ENCODE peak calls at places on chromosomes 11 and 22, in nine cellular contexts. F, X, D, V, E, T, P, B and K are unnamed samples. For H3K9me3, the result is how much of the 10 kb centered on the place peaks cover.

GRCh38 chr11:6319879-6320410 is 356 bp downstream of the CAVIN3 start:
- DNase-seq in F (peak), X (peak), D (no peak), V (peak), E (peak), T (peak), P (no peak), B (peak), K (peak)

GRCh38 chr11:128763224-128763623 is 69.4 kb downstream of the FLI1 start:
- DNase-seq in F (no peak), X (no peak), D (no peak), V (no peak), E (no peak), T (no peak), P (no peak), B (no peak), K (no peak)

GRCh38 chr11:121649798-121650197 is 197.0 kb upstream of the SORL1-AS1 start:
- DNase-seq in F (no peak), X (peak), D (no peak), V (no peak), E (no peak), T (no peak), P (no peak), B (no peak), K (no peak)

GRCh38 chr11:7512525-7513209 is 1.1 kb upstream of the PPFIBP2 start:
- DNase-seq in F (peak), X (peak), D (no peak), V (no peak), E (peak), T (peak), P (peak), B (peak), K (peak)

GRCh38 chr22:28146401-28147304 is 227.6 kb upstream of the PITPNB start:
- DNase-seq in F (no peak), X (no peak), D (no peak), V (no peak), E (no peak), T (no peak), P (no peak), B (no peak), K (no peak)

GRCh38 chr11:73760066-73760679 is 701 bp downstream of the RAB6A start:
- DNase-seq in F (peak), X (peak), D (no peak), V (peak), E (peak), T (peak), P (peak), B (peak), K (peak)

GRCh38 chr11:117187007-117187406 is 8.5 kb downstream of the SIDT2 start:
- DNase-seq in F (peak), X (no peak), D (no peak), V (no peak), E (no peak), T (no peak), P (no peak), B (peak), K (peak)

GRCh38 chr11:75797796-75798195 is 17.2 kb upstream of the UVRAG start:
- DNase-seq in F (no peak), X (no peak), D (no peak), V (no peak), E (no peak), T (no peak), P (no peak), B (no peak), K (no peak)

GRCh38 chr11:720642-721346 is 14.8 kb downstream of the EPS8L2 start:
- DNase-seq in F (peak), X (no peak), D (no peak), V (peak), E (no peak), T (peak), P (no peak), B (peak), K (no peak)

GRCh38 chr22:36197065-36197440 is 4.6 kb downstream of the APOL4 start:
- DNase-seq in F (peak), X (peak), D (no peak), V (peak), E (peak), T (peak), P (no peak), B (no peak), K (peak)

GRCh38 chr11:13126430-13126829 is 117.3 kb downstream of the RASSF10 start:
- DNase-seq in F (no peak), X (peak), D (no peak), V (no peak), E (no peak), T (no peak), P (no peak), B (no peak), K (no peak)

GRCh38 chr11:86676533-86677154 is 4.2 kb upstream of the ME3 start:
- DNase-seq in F (peak), X (no peak), D (no peak), V (peak), E (no peak), T (no peak), P (no peak), B (no peak), K (no peak)

GRCh38 chr22:31243339-31244043 is 31.4 kb downstream of the LIMK2 start:
- DNase-seq in F (no peak), X (no peak), D (no peak), V (no peak), E (peak), T (no peak), P (no peak), B (no peak), K (no peak)

GRCh38 chr11:74417379-74417804 is 19.2 kb upstream of the PGM2L1 start:
- DNase-seq in F (no peak), X (peak), D (peak), V (no peak), E (no peak), T (no peak), P (peak), B (no peak), K (no peak)

GRCh38 chr11:119892311-119892808 is 163.4 kb upstream of the NECTIN1 start:
- DNase-seq in F (peak), X (no peak), D (no peak), V (peak), E (no peak), T (no peak), P (no peak), B (no peak), K (no peak)

GRCh38 chr11:129639300-129639699 is 176.3 kb upstream of the TMEM45B start:
- DNase-seq in F (no peak), X (peak), D (no peak), V (no peak), E (peak), T (no peak), P (no peak), B (no peak), K (no peak)

GRCh38 chr11:35711173-35711910 is 48.8 kb downstream of the TRIM44 start:
- DNase-seq in F (no peak), X (no peak), D (no peak), V (no peak), E (no peak), T (no peak), P (no peak), B (no peak), K (no peak)

GRCh38 chr11:83438438-83438837 is 152.3 kb upstream of the CCDC90B start:
- DNase-seq in F (no peak), X (no peak), D (no peak), V (no peak), E (no peak), T (no peak), P (no peak), B (no peak), K (no peak)

GRCh38 chr11:2375341-2375853 is 1.7 kb upstream of the CD81 start:
- DNase-seq in F (peak), X (no peak), D (no peak), V (no peak), E (no peak), T (no peak), P (no peak), B (peak), K (no peak)

GRCh38 chr22:36055376-36056310 is 27.0 kb upstream of the RBFOX2 start:
- DNase-seq in F (no peak), X (no peak), D (no peak), V (no peak), E (no peak), T (no peak), P (no peak), B (no peak), K (no peak)

GRCh38 chr11:94142308-94143277 is 14.0 kb downstream of the PANX1 start:
- DNase-seq in F (no peak), X (peak), D (no peak), V (no peak), E (peak), T (no peak), P (no peak), B (no peak), K (no peak)

GRCh38 chr11:71089571-71089970 is 162.8 kb downstream of the SHANK2 start:
- DNase-seq in F (no peak), X (no peak), D (no peak), V (no peak), E (no peak), T (no peak), P (no peak), B (no peak), K (no peak)

GRCh38 chr11:44028816-44029506 is 18.8 kb upstream of the ACCSL start:
- DNase-seq in F (no peak), X (no peak), D (no peak), V (no peak), E (no peak), T (no peak), P (no peak), B (no peak), K (no peak)

GRCh38 chr11:36030707-36031365 is 87.0 kb downstream of the LDLRAD3 start:
- DNase-seq in F (no peak), X (peak), D (no peak), V (no peak), E (no peak), T (no peak), P (no peak), B (no peak), K (no peak)

GRCh38 chr11:119414321-119414720 is 8.7 kb downstream of the THY1 start:
- DNase-seq in F (no peak), X (no peak), D (no peak), V (no peak), E (no peak), T (no peak), P (no peak), B (no peak), K (no peak)

GRCh38 chr11:113289341-113290187 is 24.8 kb upstream of the TTC12 start:
- DNase-seq in F (peak), X (peak), D (peak), V (peak), E (peak), T (peak), P (peak), B (peak), K (peak)

GRCh38 chr22:47194476-47195155 is 432.2 kb downstream of the TBC1D22A start:
- DNase-seq in F (no peak), X (no peak), D (no peak), V (no peak), E (no peak), T (no peak), P (no peak), B (no peak), K (no peak)

GRCh38 chr22:47191630-47192105 is 429.2 kb downstream of the TBC1D22A start:
- DNase-seq in F (no peak), X (no peak), D (no peak), V (no peak), E (no peak), T (no peak), P (no peak), B (no peak), K (no peak)

GRCh38 chr22:47193606-47194316 is 431.3 kb downstream of the TBC1D22A start:
- DNase-seq in F (no peak), X (no peak), D (no peak), V (no peak), E (no peak), T (no peak), P (no peak), B (no peak), K (no peak)

GRCh38 chr22:47192106-47192650 is 429.7 kb downstream of the TBC1D22A start:
- DNase-seq in F (no peak), X (no peak), D (no peak), V (no peak), E (no peak), T (no peak), P (no peak), B (no peak), K (peak)

GRCh38 chr22:47192651-47193437 is 430.4 kb downstream of the TBC1D22A start:
- DNase-seq in F (no peak), X (no peak), D (no peak), V (no peak), E (no peak), T (peak), P (no peak), B (no peak), K (no peak)
- H3K9me3 ChIP-seq in F (under half), X (under half), D (under half), V (under half), E (under half), T (under half), P (under half), B (under half), K (under half)

GRCh38 chr11:62926669-62927455 is 5.7 kb upstream of the CHRM1 start:
- DNase-seq in F (no peak), X (no peak), D (no peak), V (peak), E (no peak), T (no peak), P (no peak), B (no peak), K (no peak)
- H3K4me3 ChIP-seq in F (peak), X (peak), D (peak), V (peak), E (no peak), T (no peak), P (no peak), B (no peak), K (no peak)

DNA sequence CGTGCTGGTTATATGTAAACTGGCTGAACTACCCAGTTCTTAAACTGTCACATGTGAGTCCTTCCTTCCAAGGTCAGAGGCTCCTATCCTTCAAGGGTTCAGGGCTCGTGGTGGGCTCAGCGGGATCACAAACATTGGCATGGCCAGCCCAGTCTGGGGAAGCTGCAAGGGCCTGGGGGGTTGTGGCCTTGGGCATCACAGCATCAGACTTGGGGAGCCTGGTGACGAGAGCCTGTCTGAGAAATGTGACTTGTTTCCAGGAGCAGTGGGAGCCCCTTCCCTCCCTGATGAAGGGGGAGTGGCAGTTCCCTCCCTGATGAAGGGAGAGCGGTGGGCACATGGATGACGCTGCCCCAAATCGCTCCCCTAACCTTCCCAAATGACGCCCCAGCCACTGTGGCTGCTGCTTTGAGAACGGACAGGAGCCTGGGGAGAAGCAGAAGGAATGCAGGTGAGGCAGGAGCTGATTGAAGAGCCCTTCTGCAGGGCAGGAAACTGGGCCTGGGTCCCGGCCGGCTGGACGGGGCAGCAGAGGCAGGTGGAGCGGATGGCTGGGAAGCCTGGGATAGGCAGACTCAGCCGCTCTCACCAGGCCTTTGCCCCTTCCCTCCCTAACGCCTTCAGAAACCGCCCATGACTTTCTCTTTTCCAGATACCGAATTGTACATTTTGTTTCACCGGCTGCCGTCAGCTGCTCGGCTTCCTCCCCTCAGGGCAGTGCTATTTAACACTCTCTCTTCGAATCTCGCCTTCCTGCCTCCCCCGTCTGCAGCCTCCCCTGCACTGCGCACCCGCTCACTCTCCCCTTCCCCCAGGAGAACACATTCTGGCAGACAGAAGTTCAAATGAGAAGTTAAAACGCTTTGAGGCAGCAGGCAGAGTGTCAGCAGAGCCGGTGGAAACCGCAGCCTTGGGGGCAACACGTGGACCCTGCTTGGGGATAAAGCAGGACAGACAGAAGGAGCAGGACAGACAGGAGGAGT is 1486.7 kb downstream of the BRD1 start:
- DNase-seq in F (no peak), X (no peak), D (no peak), V (no peak), E (no peak), T (no peak), P (no peak), B (peak), K (peak)
- H3K9me3 ChIP-seq in F (under half), X (under half), D (under half), V (under half), E (under half), T (under half), P (under half), B (under half), K (under half)

GRCh38 chr11:11947825-11948224 is 60.6 kb downstream of the DKK3 start:
- DNase-seq in F (no peak), X (no peak), D (no peak), V (no peak), E (no peak), T (no peak), P (no peak), B (no peak), K (no peak)

GRCh38 chr11:11949482-11949881 is 58.9 kb downstream of the DKK3 start:
- DNase-seq in F (no peak), X (no peak), D (no peak), V (no peak), E (no peak), T (no peak), P (no peak), B (no peak), K (no peak)

GRCh38 chr11:11956006-11956405 is 52.4 kb downstream of the DKK3 start:
- DNase-seq in F (no peak), X (no peak), D (no peak), V (no peak), E (no peak), T (no peak), P (no peak), B (no peak), K (no peak)

GRCh38 chr11:11948242-11948947 is 60.0 kb downstream of the DKK3 start:
- DNase-seq in F (no peak), X (peak), D (no peak), V (no peak), E (no peak), T (no peak), P (no peak), B (peak), K (no peak)

GRCh38 chr11:11952036-11952435 is 56.4 kb downstream of the DKK3 start:
- DNase-seq in F (no peak), X (no peak), D (no peak), V (no peak), E (no peak), T (no peak), P (no peak), B (no peak), K (no peak)
- H3K4me3 ChIP-seq in F (no peak), X (no peak), D (no peak), V (no peak), E (no peak), T (no peak), P (no peak), B (no peak), K (no peak)

GRCh38 chr22:49019737-49020136 is 807.9 kb downstream of the BRD1 start:
- DNase-seq in F (no peak), X (no peak), D (no peak), V (no peak), E (no peak), T (peak), P (no peak), B (peak), K (no peak)

GRCh38 chr22:49016909-49017768 is 810.5 kb downstream of the BRD1 start:
- DNase-seq in F (peak), X (no peak), D (no peak), V (no peak), E (no peak), T (peak), P (no peak), B (peak), K (peak)

GRCh38 chr22:49017769-49018330 is 809.8 kb downstream of the BRD1 start:
- DNase-seq in F (peak), X (no peak), D (no peak), V (no peak), E (no peak), T (peak), P (no peak), B (peak), K (peak)

GRCh38 chr22:49020314-49020713 is 807.4 kb downstream of the BRD1 start:
- DNase-seq in F (no peak), X (no peak), D (no peak), V (no peak), E (no peak), T (no peak), P (no peak), B (no peak), K (no peak)

DNA sequence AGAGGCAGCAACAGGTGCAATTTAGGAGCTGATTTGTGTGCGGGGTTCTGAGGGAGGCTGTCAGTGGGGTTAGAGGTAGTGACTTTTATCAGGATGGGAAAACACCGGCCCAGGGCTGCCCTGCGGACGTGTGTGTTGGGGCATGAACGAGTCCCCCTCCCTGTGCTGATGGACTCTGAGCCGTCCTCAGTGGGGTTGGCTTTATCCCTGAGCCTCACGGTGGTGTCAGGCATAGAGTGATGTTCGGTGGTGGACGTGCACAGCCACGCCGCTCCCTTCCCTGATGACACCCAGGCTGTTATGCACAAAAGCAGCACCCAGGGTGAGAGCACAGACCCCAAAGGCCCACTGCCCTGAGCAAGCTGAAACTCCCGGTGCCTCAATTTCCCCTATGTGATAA is 809.1 kb downstream of the BRD1 start:
- DNase-seq in F (peak), X (no peak), D (no peak), V (no peak), E (no peak), T (peak), P (no peak), B (peak), K (peak)
- H3K9me3 ChIP-seq in F (under half), X (under half), D (under half), V (under half), E (under half), T (under half), P (under half), B (under half), K (under half)